ENCODE peak calls at places on chromosome X, in five cellular contexts. L is fibroblast of lung; A is activated gamma-delta T cell treated with anti-CD3 and anti-CD28 coated beads, Interleukin-2, amount 50 U/mL, for 16 hours; D is NCI-H748 treated with DMSO at 0.1 percent for 48 hours; T is NCI-H446 treated with DMSO at 0.1 percent for 48 hours. H is an unnamed sample.

GRCh38 chrX:129347291-129347690 is 176.0 kb downstream of the SMARCA1 start:
- DNase-seq in A (no peak), T (no peak), L (no peak), D (no peak), H (no peak)

GRCh38 chrX:15930585-15930984 is 76.0 kb upstream of the AP1S2 start:
- DNase-seq in A (no peak), L (peak; percentile 57), D (peak; percentile 11), T (no peak), H (no peak)

GRCh38 chrX:14698770-14699169 is 169.4 kb downstream of the GLRA2 start:
- DNase-seq in D (peak; percentile 13), T (no peak), A (no peak), L (no peak), H (no peak)

GRCh38 chrX:129938081-129938480 is 32.1 kb downstream of the UTP14A start:
- DNase-seq in D (no peak), L (no peak), T (no peak), A (no peak), H (no peak)

GRCh38 chrX:29617276-29617675 is 598.1 kb upstream of the MAGEB2 start:
- DNase-seq in L (peak; percentile 47), D (no peak), A (no peak), T (no peak), H (no peak)

GRCh38 chrX:103439161-103439560 is 62.8 kb downstream of the BEX3 start:
- DNase-seq in T (no peak), A (no peak), D (no peak), L (no peak), H (no peak)

GRCh38 chrX:109448539-109448938 is 33.3 kb downstream of the GUCY2F start:
- DNase-seq in T (peak; percentile 1), A (no peak), D (no peak), L (no peak), H (no peak)

GRCh38 chrX:54747713-54748393 is 50.2 kb downstream of the ITIH6 start:
- DNase-seq in A (no peak), T (no peak), D (no peak), L (no peak), H (no peak)

GRCh38 chrX:44874481-44875184 is 1.6 kb downstream of the KDM6A start:
- DNase-seq in L (peak; percentile 37), T (no peak), D (peak; percentile 15), A (peak; percentile 28), H (peak; percentile 3)

GRCh38 chrX:46573331-46573895 is at the start of gene CHST7:
- DNase-seq in T (peak; percentile 51), A (peak; percentile 20), L (peak; percentile 67), D (peak; percentile 69), H (no peak)

GRCh38 chrX:72101597-72102037 is 30.1 kb downstream of the RTL5 start:
- DNase-seq in D (no peak), T (no peak), L (no peak), A (no peak), H (peak; percentile 18)

GRCh38 chrX:63747331-63747730 is 37.7 kb downstream of the ARHGEF9 start:
- DNase-seq in D (no peak), A (no peak), T (no peak), L (peak; percentile 43), H (no peak)

GRCh38 chrX:34146906-34147305 is 14.8 kb upstream of the FAM47A start:
- DNase-seq in A (no peak), D (no peak), L (no peak), T (no peak), H (no peak)

GRCh38 chrX:150226223-150226965 is 136.7 kb upstream of the MAMLD1 start:
- DNase-seq in L (no peak), A (no peak), D (no peak), T (no peak), H (no peak)

GRCh38 chrX:100654256-100654655 is 10.3 kb downstream of the SRPX2 start:
- DNase-seq in L (peak; percentile 58), A (no peak), T (peak; percentile 11), D (peak; percentile 17), H (no peak)

GRCh38 chrX:111555559-111555958 is 44.1 kb downstream of the SERTM2 start:
- DNase-seq in D (no peak), A (no peak), T (no peak), L (no peak), H (no peak)

GRCh38 chrX:105880491-105880890 is 58.2 kb downstream of the NRK start:
- DNase-seq in A (no peak), T (no peak), L (no peak), D (no peak), H (no peak)

GRCh38 chrX:10156199-10157031 is at the start of gene CLCN4:
- DNase-seq in T (no peak), L (peak; percentile 25), A (no peak), D (peak; percentile 16), H (no peak)

GRCh38 chrX:79361192-79361870 is 5.8 kb downstream of the ITM2A start:
- DNase-seq in A (no peak), T (no peak), D (no peak), L (no peak), H (no peak)

GRCh38 chrX:13223868-13224555 is 95.8 kb downstream of the ATXN3L start:
- DNase-seq in L (peak; percentile 81), T (peak; percentile 76), D (peak; percentile 1), A (no peak), H (no peak)

GRCh38 chrX:14591976-14592375 is 62.6 kb downstream of the GLRA2 start:
- DNase-seq in L (no peak), T (no peak), D (no peak), A (no peak), H (no peak)

GRCh38 chrX:16838202-16839066 is 31.7 kb downstream of the RBBP7 start:
- DNase-seq in L (peak; percentile 87), A (no peak), T (no peak), D (no peak), H (no peak)

GRCh38 chrX:85590638-85591037 is 211.2 kb upstream of the POF1B start:
- DNase-seq in T (no peak), D (no peak), A (no peak), L (no peak), H (no peak)

GRCh38 chrX:10496345-10496965 is 123.9 kb downstream of the MID1 start:
- DNase-seq in T (no peak), A (no peak), D (no peak), L (peak; percentile 87), H (no peak)

GRCh38 chrX:47311857-47312774 is 58.3 kb upstream of the ZNF157 start:
- DNase-seq in T (peak; percentile 26), A (no peak), D (no peak), L (peak; percentile 72), H (peak; percentile 5)

GRCh38 chrX:110363241-110363640 is 4.6 kb downstream of the RTL9 start:
- DNase-seq in L (no peak), A (no peak), D (no peak), T (no peak), H (no peak)

GRCh38 chrX:1935805-1936204 is 320.9 kb downstream of the ASMT start:
- DNase-seq in T (no peak), A (no peak), D (no peak), L (no peak), H (no peak)

GRCh38 chrX:9089652-9090051 is 55.7 kb upstream of the FAM9B start:
- DNase-seq in L (no peak), T (no peak), A (no peak), D (no peak), H (no peak)

GRCh38 chrX:30961805-30962204 is 72.8 kb upstream of the TAB3 start:
- DNase-seq in L (no peak), T (no peak), A (no peak), D (no peak), H (no peak)

GRCh38 chrX:51420610-51421009 is 75.8 kb downstream of the NUDT11 start:
- DNase-seq in A (no peak), T (no peak), L (peak; percentile 58), D (peak; percentile 18), H (no peak)

GRCh38 chrX:124349054-124349453 is 2.7 kb downstream of the SH2D1A start:
- DNase-seq in A (no peak), L (no peak), T (no peak), D (no peak), H (no peak)

H was measured in NK-92 treated with Interleukin-12 subunit alpha and Interleukin-12 subunit beta, amount 100 ng/mL, for 24 hours.